ENCODE peak calls at places on chromosomes 7 and 10, in five cellular contexts. H, D, U, M and X are unnamed samples.

GRCh38 chr10:131203456-131204357 is 107.8 kb downstream of the TCERG1L start:
- DNase-seq in H (no peak), D (no peak), U (no peak), M (no peak), X (peak; percentile 50)

GRCh38 chr7:23380556-23380955 is 81.4 kb downstream of the MALSU1 start:
- DNase-seq in H (no peak), D (no peak), U (no peak), M (no peak), X (no peak)

GRCh38 chr10:13953371-13953770 is 366.6 kb downstream of the PRPF18 start:
- DNase-seq in H (no peak), D (no peak), U (no peak), M (no peak), X (no peak)

GRCh38 chr7:129188372-129188891 is at the start of gene SMO:
- DNase-seq in H (peak; percentile 81), D (no peak), U (no peak), M (peak; percentile 53), X (no peak)

GRCh38 chr10:80460399-80461207 is 6.5 kb downstream of the TSPAN14 start:
- DNase-seq in H (peak; percentile 81), D (no peak), U (no peak), M (peak; percentile 73), X (no peak)

GRCh38 chr10:16853201-16853600 is 36.0 kb upstream of the RSU1 start:
- DNase-seq in H (no peak), D (no peak), U (no peak), M (no peak), X (no peak)

GRCh38 chr7:143216151-143216550 is 5.7 kb upstream of the TAS2R40 start:
- DNase-seq in H (no peak), D (no peak), U (no peak), M (no peak), X (no peak)

GRCh38 chr7:113891828-113892227 is 27.0 kb downstream of the PPP1R3A start:
- DNase-seq in H (no peak), D (no peak), U (no peak), M (no peak), X (no peak)

GRCh38 chr7:38453187-38453586 is 178.0 kb downstream of the AMPH start:
- DNase-seq in H (no peak), D (no peak), U (no peak), M (no peak), X (no peak)

GRCh38 chr7:22418251-22419046 is 61.5 kb upstream of the RAPGEF5 start:
- DNase-seq in H (no peak), D (no peak), U (no peak), M (no peak), X (no peak)

GRCh38 chr10:13417459-13418126 is 69.5 kb upstream of the SEPHS1 start:
- DNase-seq in H (no peak), D (no peak), U (no peak), M (no peak), X (no peak)

GRCh38 chr7:112648781-112649180 is 141.4 kb downstream of the TMEM168 start:
- DNase-seq in H (no peak), D (no peak), U (no peak), M (no peak), X (no peak)

GRCh38 chr7:112649560-112649959 is 140.6 kb downstream of the TMEM168 start:
- DNase-seq in H (no peak), D (no peak), U (no peak), M (no peak), X (no peak)

DNA sequence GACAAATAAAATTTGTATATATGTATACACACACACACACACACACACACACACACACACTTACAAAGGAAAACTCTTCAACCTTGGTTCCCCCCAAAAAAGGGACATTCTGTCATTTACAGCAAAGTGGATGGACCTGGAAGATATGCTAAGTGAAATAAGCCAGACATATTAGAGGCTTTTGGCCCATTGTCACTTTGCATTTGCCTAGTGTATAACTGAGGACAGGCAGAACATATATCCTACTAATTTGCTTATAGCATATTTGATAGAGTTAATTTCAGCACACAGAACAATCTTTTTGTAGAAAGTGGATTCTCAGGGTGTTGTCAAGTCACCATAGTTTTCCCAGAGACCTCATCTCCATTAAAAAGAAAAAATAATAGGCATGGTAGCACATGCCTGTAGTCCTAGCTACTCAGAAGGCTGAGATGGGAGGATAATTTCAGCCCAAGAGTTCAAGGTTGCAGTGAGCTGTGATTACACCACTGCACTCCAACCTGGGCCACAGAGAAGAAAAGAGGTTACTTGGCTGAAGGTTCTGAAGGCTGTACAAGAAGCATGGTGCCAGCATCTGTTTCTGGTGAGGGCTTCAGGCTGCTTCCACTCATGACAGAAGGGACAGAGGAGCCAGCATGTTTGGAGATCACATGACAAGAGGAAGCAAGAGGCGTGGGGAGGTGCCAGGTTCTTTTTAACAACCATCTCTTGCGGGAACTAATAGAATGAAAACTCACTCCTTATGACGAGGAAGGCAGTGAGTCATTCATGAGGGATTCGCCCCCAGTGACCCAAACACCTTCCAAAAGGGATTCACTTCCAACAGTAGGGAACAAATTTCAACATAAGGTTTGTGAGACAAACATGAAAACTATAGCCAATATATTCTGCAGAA is 135.6 kb downstream of the TMEM168 start:
- DNase-seq in H (no peak), D (no peak), U (no peak), M (no peak), X (no peak)
- H3K27ac ChIP-seq in H (no peak overlapping the region), D (no peak overlapping the region), U (no peak overlapping the region), M (no peak overlapping the region), X (no peak overlapping the region)

DNA sequence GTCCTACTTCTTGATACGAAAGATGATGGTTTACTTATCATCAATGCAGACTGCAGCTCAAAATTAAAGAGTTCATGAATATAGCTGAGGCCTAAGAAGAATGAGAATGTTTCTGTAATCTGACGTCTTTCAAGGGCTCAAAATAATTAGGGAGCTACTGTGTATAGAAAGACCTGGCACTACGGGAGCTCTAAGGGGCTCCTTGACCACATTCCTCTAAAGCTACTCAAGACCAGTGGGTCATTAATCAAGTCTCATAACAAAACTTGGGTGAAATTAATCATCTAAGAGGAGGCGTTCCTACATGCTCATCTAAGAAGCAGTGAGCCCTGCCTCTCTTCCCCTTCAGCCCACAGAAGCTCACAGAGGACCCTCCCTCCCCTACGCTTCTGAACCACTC is 863.8 kb upstream of the AUTS2 start:
- DNase-seq in H (no peak), D (no peak), U (no peak), M (no peak), X (no peak)
- H3K27ac ChIP-seq in H (no peak overlapping the region), D (no peak overlapping the region), U (no peak overlapping the region), M (no peak overlapping the region), X (no peak overlapping the region)

GRCh38 chr10:33031815-33032320 is 73.8 kb upstream of the ITGB1 start:
- DNase-seq in H (no peak), D (no peak), U (no peak), M (no peak), X (no peak)

GRCh38 chr10:33034931-33035330 is 76.9 kb upstream of the ITGB1 start:
- DNase-seq in H (no peak), D (no peak), U (no peak), M (no peak), X (no peak)

GRCh38 chr10:33031171-33031570 is 73.1 kb upstream of the ITGB1 start:
- DNase-seq in H (no peak), D (no peak), U (no peak), M (no peak), X (no peak)

GRCh38 chr10:33035411-33035810 is 77.4 kb upstream of the ITGB1 start:
- DNase-seq in H (no peak), D (no peak), U (no peak), M (no peak), X (no peak)

GRCh38 chr10:33032354-33033254 is 74.6 kb upstream of the ITGB1 start:
- DNase-seq in H (no peak), D (no peak), U (no peak), M (no peak), X (no peak)
- H3K27ac ChIP-seq in H (no peak overlapping the region), D (no peak overlapping the region), U (no peak overlapping the region), M (no peak overlapping the region), X (no peak overlapping the region)

GRCh38 chr10:77387247-77387646 is 250.4 kb downstream of the KCNMA1 start:
- DNase-seq in H (no peak), D (no peak), U (no peak), M (no peak), X (no peak)

GRCh38 chr10:77383861-77384553 is 253.6 kb downstream of the KCNMA1 start:
- DNase-seq in H (no peak), D (no peak), U (no peak), M (no peak), X (peak; percentile 75)

GRCh38 chr10:77386833-77387232 is 250.8 kb downstream of the KCNMA1 start:
- DNase-seq in H (no peak), D (no peak), U (no peak), M (no peak), X (peak; percentile 55)

GRCh38 chr10:77386365-77386764 is 251.2 kb downstream of the KCNMA1 start:
- DNase-seq in H (no peak), D (no peak), U (no peak), M (no peak), X (no peak)

DNA sequence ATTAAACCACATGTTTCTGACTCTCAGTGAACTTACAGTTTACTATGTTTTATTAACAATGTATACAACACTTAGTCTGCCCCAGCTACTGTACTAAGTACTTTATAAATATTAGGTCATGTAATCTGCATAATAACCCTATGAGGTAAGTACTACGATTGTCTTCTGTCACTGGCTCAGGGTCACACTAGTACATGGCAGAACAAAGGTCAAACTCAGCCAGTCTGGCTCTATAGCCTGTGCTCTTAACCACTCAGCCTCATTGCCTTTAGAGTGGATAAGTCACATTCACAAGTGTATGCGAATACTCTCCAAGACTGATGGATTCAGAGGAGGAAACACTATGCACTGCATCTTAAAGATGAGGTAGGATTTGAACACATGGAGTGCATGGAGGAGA is 252.3 kb downstream of the KCNMA1 start:
- DNase-seq in H (no peak), D (no peak), U (no peak), M (no peak), X (no peak)
- H3K27ac ChIP-seq in H (peak overlapping the region; percentile 87), D (no peak overlapping the region), U (no peak overlapping the region), M (no peak overlapping the region), X (no peak overlapping the region)

DNA sequence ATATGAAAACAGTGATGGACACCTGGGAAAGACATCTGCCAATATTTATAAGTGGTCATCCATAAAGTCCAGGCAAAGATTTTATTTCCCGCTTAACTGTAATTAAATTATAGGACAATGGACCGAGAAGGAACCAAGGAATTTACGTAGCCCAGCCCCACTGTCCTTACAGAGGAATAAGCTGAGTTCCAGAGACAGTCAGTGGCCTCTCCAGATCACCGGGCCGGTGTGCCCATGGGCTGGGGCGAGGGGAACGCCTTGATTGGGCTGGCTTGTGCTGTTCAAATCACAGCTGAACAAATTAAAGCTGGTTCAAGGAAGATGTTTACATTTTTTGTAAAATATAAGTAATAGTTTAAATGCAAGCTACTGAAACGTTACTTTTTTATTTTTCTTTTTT is 40.7 kb downstream of the PFKP start:
- DNase-seq in H (no peak), D (no peak), U (no peak), M (no peak), X (no peak)
- H3K27ac ChIP-seq in H (peak overlapping the region; percentile 60), D (peak overlapping the region; percentile 64), U (no peak overlapping the region), M (no peak overlapping the region), X (peak overlapping the region; percentile 81)

DNA sequence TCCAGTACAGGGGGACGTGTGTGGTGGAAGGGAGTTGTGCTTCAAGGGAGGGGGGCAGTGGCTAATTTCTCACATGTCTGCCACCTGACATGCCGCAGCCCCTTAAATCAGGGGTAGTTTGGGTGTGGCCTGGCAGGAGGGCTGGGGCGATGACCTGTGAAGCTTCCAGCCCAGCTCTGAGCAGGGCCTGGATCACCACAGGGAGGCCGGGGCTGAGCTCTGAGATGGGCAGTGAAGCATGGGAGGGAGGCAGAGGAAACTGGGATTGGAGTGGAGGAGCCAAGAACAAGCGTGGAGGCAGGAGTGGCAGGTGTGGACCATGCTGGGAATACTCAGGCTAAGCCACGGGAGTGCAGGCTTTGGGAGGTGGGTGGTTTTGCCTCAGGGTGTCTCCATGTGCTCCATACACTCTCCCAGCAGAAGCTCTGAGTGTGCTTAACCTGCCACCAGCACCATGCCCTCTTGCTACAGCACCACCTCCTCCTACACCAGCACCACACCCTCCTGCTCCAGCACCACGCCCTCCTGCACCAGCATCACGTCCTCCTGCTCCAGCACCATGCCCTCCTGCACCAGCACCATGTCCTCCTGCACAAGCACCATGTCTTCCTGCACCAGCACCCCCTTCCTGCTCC is 99.3 kb upstream of the SHH start:
- DNase-seq in H (no peak), D (no peak), U (no peak), M (no peak), X (no peak)
- H3K27ac ChIP-seq in H (no peak overlapping the region), D (no peak overlapping the region), U (no peak overlapping the region), M (no peak overlapping the region), X (no peak overlapping the region)